ENCODE peak calls at places on chromosomes 4 and X, in five cellular contexts. C, O, I, N and Y are unnamed samples.

GRCh38 chrX:38232287-38232686 is 11.6 kb upstream of the SRPX start:
- DNase-seq in C (no peak), O (no peak), I (no peak), N (peak; percentile 40), Y (no peak)

GRCh38 chrX:119887721-119888425 is 7.8 kb upstream of the AKAP14 start:
- DNase-seq in C (peak; percentile 46), N (peak; percentile 39), O (peak; percentile 49), I (peak; percentile 89), Y (no peak)

GRCh38 chr4:44157611-44158277 is 290.9 kb downstream of the KCTD8 start:
- DNase-seq in C (no peak), N (no peak), I (no peak), O (no peak), Y (no peak)

GRCh38 chrX:150649096-150649870 is 43.9 kb upstream of the MTMR1 start:
- DNase-seq in N (peak; percentile 52), C (no peak), O (no peak), I (no peak), Y (no peak)

GRCh38 chrX:56729152-56729557 is at the start of gene NBDY:
- DNase-seq in C (peak; percentile 64), O (peak; percentile 46), I (no peak), N (peak; percentile 44), Y (no peak)

GRCh38 chr4:185219551-185220344 is 10.3 kb downstream of the SNX25 start:
- DNase-seq in O (no peak), C (no peak), I (no peak), N (peak; percentile 69), Y (peak; percentile 74)

GRCh38 chr4:548976-549375 is 27.1 kb downstream of the TMEM271 start:
- DNase-seq in N (no peak), I (peak; percentile 51), O (no peak), C (no peak), Y (no peak)

GRCh38 chr4:164700471-164700870 is 53.5 kb upstream of the SMIM31 start:
- DNase-seq in O (no peak), N (no peak), C (peak; percentile 29), I (no peak), Y (no peak)

GRCh38 chrX:19063030-19063429 is 59.2 kb downstream of the ADGRG2 start:
- DNase-seq in C (no peak), O (no peak), I (no peak), N (no peak), Y (no peak)